ENCODE peak calls at places on chromosomes 1 and 21, in eight cellular contexts. One of them, this sample, is unnamed.

GRCh38 chr1:3313579-3313955 is 140.9 kb upstream of the ARHGEF16 start:
- DNase-seq in AG04450: peak; percentile 55
- DNase-seq in heart right ventricle: peak; percentile 87
- DNase-seq in epithelial cell of esophagus: no peak
- DNase-seq in HFF-Myc: peak; percentile 82
- DNase-seq in IMR-90: peak; percentile 89
- DNase-seq in stomach: peak; percentile 88
- DNase-seq in aorta: peak; percentile 97
- DNase-seq in this sample: peak; percentile 99

GRCh38 chr1:238404506-238404905 is 513.8 kb upstream of the ZP4 start:
- DNase-seq in AG04450: no peak
- DNase-seq in heart right ventricle: no peak
- DNase-seq in epithelial cell of esophagus: no peak
- DNase-seq in HFF-Myc: no peak
- DNase-seq in IMR-90: peak; percentile 29
- DNase-seq in stomach: no peak
- DNase-seq in aorta: no peak
- DNase-seq in this sample: no peak

GRCh38 chr21:32389337-32390015 is 3.3 kb downstream of the URB1 start:
- DNase-seq in AG04450: no peak
- DNase-seq in heart right ventricle: no peak
- DNase-seq in epithelial cell of esophagus: peak; percentile 38
- DNase-seq in HFF-Myc: no peak
- DNase-seq in IMR-90: peak; percentile 51
- DNase-seq in stomach: no peak
- DNase-seq in aorta: no peak
- DNase-seq in this sample: no peak

GRCh38 chr1:106515375-106515774 is 541.1 kb upstream of the PRMT6 start:
- DNase-seq in AG04450: no peak
- DNase-seq in heart right ventricle: no peak
- DNase-seq in epithelial cell of esophagus: no peak
- DNase-seq in HFF-Myc: no peak
- DNase-seq in IMR-90: no peak
- DNase-seq in stomach: no peak
- DNase-seq in aorta: no peak
- DNase-seq in this sample: no peak

GRCh38 chr1:36183309-36183856 is 27.4 kb downstream of the MAP7D1 start:
- DNase-seq in AG04450: no peak
- DNase-seq in heart right ventricle: no peak
- DNase-seq in epithelial cell of esophagus: no peak
- DNase-seq in HFF-Myc: no peak
- DNase-seq in IMR-90: no peak
- DNase-seq in stomach: no peak
- DNase-seq in aorta: no peak
- DNase-seq in this sample: no peak

GRCh38 chr21:21101911-21102310 is 103.7 kb downstream of the NCAM2 start:
- DNase-seq in AG04450: peak; percentile 43
- DNase-seq in heart right ventricle: no peak
- DNase-seq in epithelial cell of esophagus: no peak
- DNase-seq in HFF-Myc: no peak
- DNase-seq in IMR-90: peak; percentile 85
- DNase-seq in stomach: no peak
- DNase-seq in aorta: no peak
- DNase-seq in this sample: no peak

GRCh38 chr1:100736324-100736723 is 16.8 kb downstream of the VCAM1 start:
- DNase-seq in AG04450: no peak
- DNase-seq in heart right ventricle: no peak
- DNase-seq in epithelial cell of esophagus: no peak
- DNase-seq in HFF-Myc: no peak
- DNase-seq in IMR-90: peak; percentile 36
- DNase-seq in stomach: no peak
- DNase-seq in aorta: no peak
- DNase-seq in this sample: peak; percentile 55

GRCh38 chr1:159113783-159114182 is 37.2 kb upstream of the AIM2 start:
- DNase-seq in AG04450: no peak
- DNase-seq in heart right ventricle: no peak
- DNase-seq in epithelial cell of esophagus: peak; percentile 22
- DNase-seq in HFF-Myc: no peak
- DNase-seq in IMR-90: no peak
- DNase-seq in stomach: no peak
- DNase-seq in aorta: no peak
- DNase-seq in this sample: no peak

GRCh38 chr1:243890576-243890975 is 40.5 kb upstream of the AKT3 start:
- DNase-seq in AG04450: peak; percentile 20
- DNase-seq in heart right ventricle: no peak
- DNase-seq in epithelial cell of esophagus: peak; percentile 3
- DNase-seq in HFF-Myc: peak; percentile 91
- DNase-seq in IMR-90: peak; percentile 72
- DNase-seq in stomach: no peak
- DNase-seq in aorta: no peak
- DNase-seq in this sample: no peak

GRCh38 chr1:201353186-201353940 is 24.1 kb downstream of the TNNT2 start:
- DNase-seq in AG04450: no peak
- DNase-seq in heart right ventricle: no peak
- DNase-seq in epithelial cell of esophagus: peak; percentile 79
- DNase-seq in HFF-Myc: no peak
- DNase-seq in IMR-90: no peak
- DNase-seq in stomach: no peak
- DNase-seq in aorta: peak; percentile 63
- DNase-seq in this sample: peak; percentile 50

GRCh38 chr1:64601207-64601606 is 131.3 kb downstream of the CACHD1 start:
- DNase-seq in AG04450: no peak
- DNase-seq in heart right ventricle: no peak
- DNase-seq in epithelial cell of esophagus: no peak
- DNase-seq in HFF-Myc: no peak
- DNase-seq in IMR-90: no peak
- DNase-seq in stomach: no peak
- DNase-seq in aorta: no peak
- DNase-seq in this sample: no peak

GRCh38 chr21:33155457-33155856 is 74.3 kb upstream of the IFNAR2 start:
- DNase-seq in AG04450: no peak
- DNase-seq in heart right ventricle: no peak
- DNase-seq in epithelial cell of esophagus: no peak
- DNase-seq in HFF-Myc: no peak
- DNase-seq in IMR-90: no peak
- DNase-seq in stomach: no peak
- DNase-seq in aorta: no peak
- DNase-seq in this sample: no peak

GRCh38 chr1:221965252-221965651 is 223.4 kb upstream of the DUSP10 start:
- DNase-seq in AG04450: no peak
- DNase-seq in heart right ventricle: no peak
- DNase-seq in epithelial cell of esophagus: no peak
- DNase-seq in HFF-Myc: no peak
- DNase-seq in IMR-90: no peak
- DNase-seq in stomach: no peak
- DNase-seq in aorta: no peak
- DNase-seq in this sample: no peak

GRCh38 chr1:21261551-21262281 is 28.5 kb downstream of the ECE1 start:
- DNase-seq in AG04450: peak; percentile 77
- DNase-seq in heart right ventricle: peak; percentile 71
- DNase-seq in epithelial cell of esophagus: peak; percentile 83
- DNase-seq in HFF-Myc: peak; percentile 89
- DNase-seq in IMR-90: peak; percentile 96
- DNase-seq in stomach: peak; percentile 50
- DNase-seq in aorta: peak; percentile 91
- DNase-seq in this sample: peak; percentile 88

GRCh38 chr1:101190441-101190840 is 46.4 kb upstream of the S1PR1 start:
- DNase-seq in AG04450: no peak
- DNase-seq in heart right ventricle: no peak
- DNase-seq in epithelial cell of esophagus: no peak
- DNase-seq in HFF-Myc: no peak
- DNase-seq in IMR-90: peak; percentile 68
- DNase-seq in stomach: no peak
- DNase-seq in aorta: no peak
- DNase-seq in this sample: no peak

GRCh38 chr1:172697463-172698100 is 38.7 kb downstream of the FASLG start:
- DNase-seq in AG04450: no peak
- DNase-seq in heart right ventricle: no peak
- DNase-seq in epithelial cell of esophagus: no peak
- DNase-seq in HFF-Myc: no peak
- DNase-seq in IMR-90: no peak
- DNase-seq in stomach: no peak
- DNase-seq in aorta: no peak
- DNase-seq in this sample: no peak
- H3K4me3 ChIP-seq in AG04450: no peak overlapping the region
- H3K4me3 ChIP-seq in heart right ventricle: no peak overlapping the region
- H3K4me3 ChIP-seq in epithelial cell of esophagus: no peak overlapping the region
- H3K4me3 ChIP-seq in HFF-Myc: no peak overlapping the region
- H3K4me3 ChIP-seq in IMR-90: no peak overlapping the region
- H3K4me3 ChIP-seq in stomach: no peak overlapping the region
- H3K4me3 ChIP-seq in aorta: no peak overlapping the region
- H3K4me3 ChIP-seq in this sample: no peak overlapping the region

GRCh38 chr1:247906504-247907047 is 11.2 kb downstream of the OR2W3 start:
- DNase-seq in AG04450: no peak
- DNase-seq in heart right ventricle: no peak
- DNase-seq in epithelial cell of esophagus: peak; percentile 46
- DNase-seq in HFF-Myc: no peak
- DNase-seq in IMR-90: peak; percentile 32
- DNase-seq in stomach: no peak
- DNase-seq in aorta: no peak
- DNase-seq in this sample: no peak
- H3K4me3 ChIP-seq in AG04450: no peak overlapping the region
- H3K4me3 ChIP-seq in heart right ventricle: no peak overlapping the region
- H3K4me3 ChIP-seq in epithelial cell of esophagus: no peak overlapping the region
- H3K4me3 ChIP-seq in HFF-Myc: no peak overlapping the region
- H3K4me3 ChIP-seq in IMR-90: no peak overlapping the region
- H3K4me3 ChIP-seq in stomach: no peak overlapping the region
- H3K4me3 ChIP-seq in aorta: no peak overlapping the region
- H3K4me3 ChIP-seq in this sample: no peak overlapping the region

GRCh38 chr1:235329139-235329808 is 904 bp downstream of the GGPS1 start:
- DNase-seq in AG04450: no peak
- DNase-seq in heart right ventricle: no peak
- DNase-seq in epithelial cell of esophagus: peak; percentile 48
- DNase-seq in HFF-Myc: no peak
- DNase-seq in IMR-90: peak; percentile 45
- DNase-seq in stomach: peak; percentile 48
- DNase-seq in aorta: no peak
- DNase-seq in this sample: peak; percentile 48

GRCh38 chr1:235327559-235328270 is at the start of gene ARID4B:
- DNase-seq in AG04450: no peak
- DNase-seq in heart right ventricle: peak; percentile 77
- DNase-seq in epithelial cell of esophagus: no peak
- DNase-seq in HFF-Myc: no peak
- DNase-seq in IMR-90: no peak
- DNase-seq in stomach: peak; percentile 83
- DNase-seq in aorta: peak; percentile 92
- DNase-seq in this sample: peak; percentile 92

GRCh38 chr1:235328271-235329138 is at the start of gene GGPS1:
- DNase-seq in AG04450: peak; percentile 100
- DNase-seq in heart right ventricle: peak; percentile 98
- DNase-seq in epithelial cell of esophagus: peak; percentile 100
- DNase-seq in HFF-Myc: peak; percentile 100
- DNase-seq in IMR-90: peak; percentile 100
- DNase-seq in stomach: peak; percentile 99
- DNase-seq in aorta: peak; percentile 99
- DNase-seq in this sample: peak; percentile 99

GRCh38 chr1:235331391-235331790 is 3.0 kb downstream of the GGPS1 start:
- DNase-seq in AG04450: no peak
- DNase-seq in heart right ventricle: no peak
- DNase-seq in epithelial cell of esophagus: no peak
- DNase-seq in HFF-Myc: no peak
- DNase-seq in IMR-90: no peak
- DNase-seq in stomach: no peak
- DNase-seq in aorta: no peak
- DNase-seq in this sample: no peak

DNA sequence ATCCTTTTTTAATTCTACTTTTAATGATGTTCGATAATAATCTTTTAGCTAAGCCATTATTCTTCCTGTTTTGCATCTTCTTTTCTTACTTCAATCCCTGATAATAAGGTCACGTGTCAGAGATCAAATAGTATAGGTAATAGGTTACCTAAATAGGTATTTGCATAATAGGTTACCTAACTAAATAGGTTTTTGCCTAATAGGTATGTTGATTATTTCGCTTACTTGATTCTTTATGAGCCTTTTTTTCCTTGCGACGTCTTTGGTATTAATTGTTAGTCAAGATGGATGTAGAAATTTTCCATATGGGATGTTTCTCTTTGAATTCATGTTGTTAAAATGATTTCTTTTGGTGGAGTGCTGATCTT is 2.5 kb downstream of the GGPS1 start:
- DNase-seq in AG04450: no peak
- DNase-seq in heart right ventricle: no peak
- DNase-seq in epithelial cell of esophagus: no peak
- DNase-seq in HFF-Myc: no peak
- DNase-seq in IMR-90: no peak
- DNase-seq in stomach: no peak
- DNase-seq in aorta: no peak
- DNase-seq in this sample: no peak
- H3K4me3 ChIP-seq in AG04450: no peak overlapping the region
- H3K4me3 ChIP-seq in heart right ventricle: no peak overlapping the region
- H3K4me3 ChIP-seq in epithelial cell of esophagus: no peak overlapping the region
- H3K4me3 ChIP-seq in HFF-Myc: peak overlapping the region; percentile 97
- H3K4me3 ChIP-seq in IMR-90: no peak overlapping the region
- H3K4me3 ChIP-seq in stomach: no peak overlapping the region
- H3K4me3 ChIP-seq in aorta: no peak overlapping the region
- H3K4me3 ChIP-seq in this sample: no peak overlapping the region

GRCh38 chr1:14878124-14878523 is 275.4 kb upstream of the TMEM51 start:
- DNase-seq in AG04450: no peak
- DNase-seq in heart right ventricle: no peak
- DNase-seq in epithelial cell of esophagus: no peak
- DNase-seq in HFF-Myc: no peak
- DNase-seq in IMR-90: no peak
- DNase-seq in stomach: no peak
- DNase-seq in aorta: no peak
- DNase-seq in this sample: no peak

GRCh38 chr1:14876747-14877146 is 276.8 kb upstream of the TMEM51 start:
- DNase-seq in AG04450: no peak
- DNase-seq in heart right ventricle: no peak
- DNase-seq in epithelial cell of esophagus: peak; percentile 80
- DNase-seq in HFF-Myc: no peak
- DNase-seq in IMR-90: no peak
- DNase-seq in stomach: no peak
- DNase-seq in aorta: no peak
- DNase-seq in this sample: no peak

GRCh38 chr1:14880456-14881316 is 272.9 kb upstream of the TMEM51 start:
- DNase-seq in AG04450: no peak
- DNase-seq in heart right ventricle: no peak
- DNase-seq in epithelial cell of esophagus: peak; percentile 95
- DNase-seq in HFF-Myc: no peak
- DNase-seq in IMR-90: peak; percentile 26
- DNase-seq in stomach: peak; percentile 57
- DNase-seq in aorta: no peak
- DNase-seq in this sample: no peak

GRCh38 chr1:14877224-14877623 is 276.3 kb upstream of the TMEM51 start:
- DNase-seq in AG04450: no peak
- DNase-seq in heart right ventricle: no peak
- DNase-seq in epithelial cell of esophagus: no peak
- DNase-seq in HFF-Myc: no peak
- DNase-seq in IMR-90: no peak
- DNase-seq in stomach: no peak
- DNase-seq in aorta: no peak
- DNase-seq in this sample: no peak

DNA sequence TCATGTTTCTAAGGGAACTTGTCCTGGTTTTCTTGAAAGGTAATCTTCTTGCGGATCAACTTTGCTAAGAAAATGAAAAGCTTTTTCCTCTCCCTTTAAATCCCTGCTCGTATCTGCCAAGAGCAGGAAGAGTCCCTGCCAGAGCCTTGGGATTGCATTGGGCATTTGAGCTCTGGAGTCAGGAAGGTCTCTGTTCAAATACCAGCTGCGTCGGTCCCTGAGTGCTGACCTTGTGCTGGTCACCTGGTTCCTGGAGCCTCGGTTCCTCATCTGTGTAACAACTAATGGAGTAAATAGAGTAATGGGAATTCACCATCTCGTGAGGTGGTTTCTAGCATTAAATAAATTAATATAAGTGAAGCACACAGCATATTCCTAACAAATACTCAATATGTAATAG is 274.6 kb upstream of the TMEM51 start:
- DNase-seq in AG04450: no peak
- DNase-seq in heart right ventricle: no peak
- DNase-seq in epithelial cell of esophagus: no peak
- DNase-seq in HFF-Myc: no peak
- DNase-seq in IMR-90: no peak
- DNase-seq in stomach: no peak
- DNase-seq in aorta: no peak
- DNase-seq in this sample: no peak
- H3K4me3 ChIP-seq in AG04450: no peak overlapping the region
- H3K4me3 ChIP-seq in heart right ventricle: no peak overlapping the region
- H3K4me3 ChIP-seq in epithelial cell of esophagus: no peak overlapping the region
- H3K4me3 ChIP-seq in HFF-Myc: no peak overlapping the region
- H3K4me3 ChIP-seq in IMR-90: no peak overlapping the region
- H3K4me3 ChIP-seq in stomach: no peak overlapping the region
- H3K4me3 ChIP-seq in aorta: no peak overlapping the region
- H3K4me3 ChIP-seq in this sample: no peak overlapping the region

This sample was measured in right cardiac atrium.